ENCODE peak calls at places on chromosome 5, in six cellular contexts. A is HFFc6, F is keratinocyte, P is posterior vena cava, Y is NCI-H524, C is NCI-H748 treated with DMSO at 0.1 percent for 48 hours. V is an unnamed sample.

GRCh38 chr5:94968507-94969095 is 316.3 kb downstream of the MCTP1 start:
- DNase-seq in Y (peak), A (peak), C (peak), F (no peak), P (no peak), V (peak)

GRCh38 chr5:36581070-36581469 is 25.3 kb upstream of the SLC1A3 start:
- DNase-seq in F (no peak), Y (no peak), C (no peak), A (no peak), P (no peak), V (no peak)

GRCh38 chr5:164289526-164289925 is 784.1 kb downstream of the MAT2B start:
- DNase-seq in C (no peak), F (no peak), P (no peak), A (no peak), Y (no peak), V (no peak)

GRCh38 chr5:36414869-36415282 is 113.2 kb upstream of the RANBP3L start:
- DNase-seq in C (peak), Y (peak), A (peak), F (peak), P (no peak), V (no peak)

GRCh38 chr5:56569051-56569450 is 246.3 kb upstream of the MAP3K1 start:
- DNase-seq in Y (no peak), F (no peak), A (no peak), P (no peak), C (no peak), V (no peak)

GRCh38 chr5:88116396-88116795 is 152.2 kb downstream of the TMEM161B start:
- DNase-seq in F (no peak), P (no peak), C (no peak), Y (no peak), A (no peak), V (no peak)

GRCh38 chr5:157387683-157388093 is 72.3 kb upstream of the NIPAL4 start:
- DNase-seq in C (no peak), A (peak), P (no peak), Y (peak), F (no peak), V (no peak)

GRCh38 chr5:158147227-158147626 is 288.3 kb upstream of the CLINT1 start:
- DNase-seq in F (no peak), C (no peak), Y (no peak), A (no peak), P (no peak), V (no peak)

GRCh38 chr5:167985373-167985772 is 306.1 kb upstream of the WWC1 start:
- DNase-seq in Y (no peak), P (no peak), C (no peak), F (no peak), A (no peak), V (no peak)

GRCh38 chr5:155193018-155193417 is 179.5 kb downstream of the KIF4B start:
- DNase-seq in Y (no peak), C (peak), P (no peak), F (no peak), A (no peak), V (no peak)

GRCh38 chr5:72501475-72501874 is 5.7 kb downstream of the ZNF366 start:
- DNase-seq in C (no peak), A (no peak), F (no peak), P (no peak), Y (no peak), V (no peak)

GRCh38 chr5:128644863-128645262 is 106.8 kb upstream of the FBN2 start:
- DNase-seq in C (no peak), F (no peak), P (no peak), A (peak), Y (no peak), V (no peak)

GRCh38 chr5:80607832-80608231 is 37.8 kb upstream of the ANKRD34B start:
- DNase-seq in P (no peak), A (no peak), Y (no peak), C (no peak), F (no peak), V (no peak)

GRCh38 chr5:6732634-6733410 is 19.6 kb downstream of the TENT4A start:
- DNase-seq in F (no peak), Y (no peak), P (peak), A (peak), C (no peak), V (no peak)

GRCh38 chr5:5270958-5271605 is 131.0 kb downstream of the ADAMTS16 start:
- DNase-seq in A (peak), Y (peak), F (peak), P (peak), C (peak), V (no peak)

GRCh38 chr5:11400312-11400711 is 503.9 kb downstream of the CTNND2 start:
- DNase-seq in Y (no peak), F (no peak), C (no peak), P (no peak), A (no peak), V (no peak)

GRCh38 chr5:83277953-83278352 is 193.6 kb upstream of the VCAN start:
- DNase-seq in C (no peak), F (no peak), A (no peak), Y (no peak), P (no peak), V (no peak)

GRCh38 chr5:58886315-58887207 is 303.7 kb downstream of the RAB3C start:
- DNase-seq in C (peak), A (peak), P (peak), Y (peak), F (peak), V (peak)

GRCh38 chr5:36881304-36881703 is 4.7 kb downstream of the NIPBL start:
- DNase-seq in C (no peak), F (no peak), P (no peak), A (no peak), Y (no peak), V (no peak)

GRCh38 chr5:58114324-58114723 is 345.6 kb downstream of the PLK2 start:
- DNase-seq in Y (no peak), C (no peak), F (peak), P (no peak), A (peak), V (no peak)

GRCh38 chr5:76175051-76175666 is 92.0 kb downstream of the SV2C start:
- DNase-seq in A (peak), P (no peak), C (peak), Y (peak), F (peak), V (peak)

GRCh38 chr5:125412561-125413535 is 666.4 kb upstream of the ZNF608 start:
- DNase-seq in P (peak), A (peak), Y (peak), C (peak), F (no peak), V (no peak)

GRCh38 chr5:1229822-1230221 is 4.6 kb downstream of the SLC6A18 start:
- DNase-seq in P (no peak), F (no peak), Y (no peak), A (no peak), C (no peak), V (no peak)

GRCh38 chr5:144385597-144385996 is 214.9 kb downstream of the KCTD16 start:
- DNase-seq in A (no peak), F (no peak), P (no peak), C (no peak), Y (no peak), V (no peak)

GRCh38 chr5:148829734-148830133 is 3.3 kb downstream of the ADRB2 start:
- DNase-seq in A (no peak), Y (no peak), F (no peak), C (no peak), P (no peak), V (no peak)

GRCh38 chr5:76737846-76738245 is 21.9 kb downstream of the F2R start:
- DNase-seq in P (no peak), F (no peak), Y (no peak), C (no peak), A (no peak), V (no peak)

GRCh38 chr5:122515709-122516431 is 203.8 kb downstream of the SNCAIP start:
- DNase-seq in F (no peak), C (peak), A (peak), P (no peak), Y (peak), V (no peak)

V was measured in KG1.